ENCODE peak calls at places on chromosomes 1 and 21, in ten cellular contexts. Q is transverse colon, A is A549, G is sigmoid colon, Z is K562, H is tibial nerve, L is suprapubic skin, E is ovary, X is HepG2, I is stomach. V is an unnamed sample.

GRCh38 chr1:46960250-46960649 is 19.0 kb upstream of the CYP4A11 start:
- DNase-seq in Q (no peak), A (no peak), G (no peak), Z (no peak), H (no peak), L (no peak), E (no peak), X (no peak), I (no peak), V (no peak)

GRCh38 chr1:177517556-177517955 is 346.8 kb downstream of the BRINP2 start:
- DNase-seq in Q (no peak), A (no peak), G (no peak), Z (no peak), H (no peak), L (no peak), E (no peak), X (no peak), I (no peak), V (no peak)

GRCh38 chr1:1550591-1551432 is 10.4 kb upstream of the TMEM240 start:
- DNase-seq in Q (no peak), A (peak), G (no peak), Z (no peak), H (no peak), L (no peak), E (no peak), X (peak), I (no peak), V (no peak)

GRCh38 chr1:22674410-22674749 is 21.3 kb downstream of the C1QB start:
- DNase-seq in Q (no peak), A (no peak), G (no peak), Z (no peak), H (no peak), L (no peak), E (no peak), X (no peak), I (no peak), V (no peak)

GRCh38 chr21:33578959-33579542 is 9.4 kb downstream of the DONSON start:
- DNase-seq in Q (no peak), A (no peak), G (no peak), Z (no peak), H (no peak), L (no peak), E (no peak), X (no peak), I (no peak), V (no peak)

GRCh38 chr1:233700338-233700737 is 86.4 kb downstream of the KCNK1 start:
- DNase-seq in Q (no peak), A (no peak), G (no peak), Z (no peak), H (no peak), L (no peak), E (no peak), X (no peak), I (peak), V (peak)

GRCh38 chr1:114496091-114496490 is 14.9 kb downstream of the TRIM33 start:
- DNase-seq in Q (no peak), A (no peak), G (no peak), Z (no peak), H (no peak), L (no peak), E (no peak), X (no peak), I (no peak), V (no peak)

GRCh38 chr1:53122847-53123461 is 19.5 kb downstream of the SLC1A7 start:
- DNase-seq in Q (no peak), A (no peak), G (no peak), Z (no peak), H (no peak), L (no peak), E (no peak), X (no peak), I (no peak), V (no peak)

GRCh38 chr1:65170511-65171142 is 22.6 kb downstream of the AK4 start:
- DNase-seq in Q (peak), A (no peak), G (peak), Z (no peak), H (peak), L (no peak), E (no peak), X (no peak), I (peak), V (no peak)

GRCh38 chr1:213452504-213452903 is 401.5 kb downstream of the RPS6KC1 start:
- DNase-seq in Q (no peak), A (no peak), G (no peak), Z (no peak), H (no peak), L (no peak), E (no peak), X (no peak), I (no peak), V (peak)

GRCh38 chr21:26587621-26588260 is 14.7 kb upstream of the CYYR1 start:
- DNase-seq in Q (no peak), A (peak), G (no peak), Z (no peak), H (no peak), L (no peak), E (no peak), X (no peak), I (no peak), V (no peak)

GRCh38 chr1:31717341-31717740 is 13.5 kb upstream of the COL16A1 start:
- DNase-seq in Q (no peak), A (no peak), G (no peak), Z (no peak), H (no peak), L (no peak), E (no peak), X (no peak), I (no peak), V (no peak)

GRCh38 chr1:237124856-237125462 is 83.0 kb downstream of the RYR2 start:
- DNase-seq in Q (no peak), A (peak), G (no peak), Z (peak), H (no peak), L (no peak), E (no peak), X (peak), I (no peak), V (no peak)

GRCh38 chr1:172497230-172497629 is 35.7 kb upstream of the SUCO start:
- DNase-seq in Q (no peak), A (peak), G (no peak), Z (no peak), H (no peak), L (peak), E (no peak), X (peak), I (no peak), V (no peak)

GRCh38 chr1:59391216-59392179 is 94.6 kb downstream of the FGGY start:
- DNase-seq in Q (no peak), A (no peak), G (no peak), Z (no peak), H (no peak), L (no peak), E (no peak), X (no peak), I (no peak), V (no peak)

GRCh38 chr1:237470712-237471310 is 419.9 kb downstream of the ZP4 start:
- DNase-seq in Q (no peak), A (peak), G (no peak), Z (no peak), H (no peak), L (no peak), E (no peak), X (no peak), I (peak), V (no peak)

GRCh38 chr21:33127154-33127893 is 57.4 kb downstream of the OLIG1 start:
- DNase-seq in Q (peak), A (peak), G (no peak), Z (peak), H (peak), L (peak), E (peak), X (peak), I (peak), V (no peak)

GRCh38 chr1:157993179-157994080 is at the start of gene KIRREL1:
- DNase-seq in Q (peak), A (peak), G (peak), Z (no peak), H (peak), L (peak), E (peak), X (no peak), I (peak), V (no peak)
- TF ChIP-seq POLR2A in Q (no peak), A (peak), G (peak), Z (no peak), H (peak), L (no peak), E (peak), X (no peak), I (no peak), V (no peak)

GRCh38 chr1:186202174-186202843 is 172.7 kb downstream of the TPR start:
- DNase-seq in Q (no peak), A (no peak), G (peak), Z (no peak), H (peak), L (peak), E (peak), X (no peak), I (no peak), V (no peak)
- TF ChIP-seq EP300 in Q (no peak), A (no peak), G (no peak), Z (no peak), H (peak), L (no peak), E (no peak), X (no peak), I (no peak), V (no peak)

GRCh38 chr1:161084205-161084988 is 5.0 kb downstream of the NECTIN4 start:
- DNase-seq in Q (no peak), A (no peak), G (no peak), Z (no peak), H (no peak), L (no peak), E (no peak), X (no peak), I (no peak), V (no peak)

GRCh38 chr1:161085165-161085564 is 4.2 kb downstream of the NECTIN4 start:
- DNase-seq in Q (no peak), A (no peak), G (no peak), Z (no peak), H (no peak), L (no peak), E (no peak), X (no peak), I (no peak), V (no peak)

GRCh38 chr1:161088587-161089110 is 709 bp downstream of the NECTIN4 start:
- DNase-seq in Q (no peak), A (no peak), G (no peak), Z (no peak), H (no peak), L (peak), E (no peak), X (no peak), I (no peak), V (no peak)

GRCh38 chr1:161083743-161084084 is 5.6 kb downstream of the NECTIN4 start:
- DNase-seq in Q (no peak), A (no peak), G (no peak), Z (no peak), H (no peak), L (no peak), E (no peak), X (no peak), I (no peak), V (no peak)

GRCh38 chr1:161086457-161086856 is 2.9 kb downstream of the NECTIN4 start:
- DNase-seq in Q (peak), A (no peak), G (no peak), Z (no peak), H (no peak), L (peak), E (no peak), X (no peak), I (no peak), V (no peak)
- H3K4me3 ChIP-seq in Q (no peak), A (no peak), G (no peak), Z (no peak), H (no peak), L (peak), E (no peak), X (no peak), I (no peak), V (no peak)

GRCh38 chr1:89130716-89131115 is 4.8 kb upstream of the GBP2 start:
- DNase-seq in Q (no peak), A (no peak), G (no peak), Z (no peak), H (no peak), L (no peak), E (no peak), X (no peak), I (no peak), V (no peak)

GRCh38 chr1:89126602-89127001 is 688 bp upstream of the GBP2 start:
- DNase-seq in Q (no peak), A (no peak), G (no peak), Z (no peak), H (no peak), L (no peak), E (no peak), X (no peak), I (no peak), V (no peak)

GRCh38 chr1:89121641-89122040 is 4.3 kb downstream of the GBP2 start:
- DNase-seq in Q (no peak), A (no peak), G (no peak), Z (no peak), H (no peak), L (no peak), E (no peak), X (no peak), I (no peak), V (no peak)

GRCh38 chr1:89126234-89126580 is 293 bp upstream of the GBP2 start:
- DNase-seq in Q (no peak), A (no peak), G (no peak), Z (no peak), H (no peak), L (no peak), E (no peak), X (no peak), I (no peak), V (no peak)

DNA sequence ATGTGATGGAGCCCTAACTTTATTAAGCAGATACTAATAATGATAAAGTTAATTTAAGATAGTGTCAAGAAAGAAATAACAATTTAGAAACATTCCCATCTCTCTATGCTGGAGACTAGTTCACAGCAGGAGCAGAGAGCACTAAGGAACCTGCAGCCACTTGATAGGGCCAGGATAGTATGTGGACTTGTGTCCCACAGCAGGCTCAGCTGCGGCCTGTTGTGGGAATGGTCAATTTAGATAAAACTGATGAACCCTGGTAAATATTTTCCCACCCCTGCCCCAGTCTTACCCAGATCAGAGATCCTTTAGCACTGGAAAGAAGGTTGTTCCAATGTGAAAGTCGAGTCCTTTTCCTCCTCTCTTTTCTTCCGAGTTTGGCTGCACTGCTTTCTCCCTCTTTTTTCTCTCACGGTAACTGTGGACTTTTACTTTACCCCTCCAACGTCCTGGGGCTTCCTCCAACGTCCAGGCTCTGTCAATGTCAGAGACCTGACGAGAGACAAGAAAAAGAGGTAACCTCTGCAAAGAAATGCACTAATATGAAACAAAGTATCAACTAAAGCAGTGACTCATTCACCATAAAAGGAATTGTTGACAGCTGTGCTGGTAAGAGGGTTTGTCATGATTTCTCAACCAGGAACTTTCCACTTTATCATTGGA is at the start of gene GBP2:
- DNase-seq in Q (no peak), A (peak), G (no peak), Z (no peak), H (peak), L (no peak), E (no peak), X (peak), I (no peak), V (no peak)
- TF ChIP-seq POLR2A in Q (peak), A (no peak), G (peak), Z (no peak), H (peak), L (peak), E (peak), X (no peak), I (no peak), V (no peak)

DNA sequence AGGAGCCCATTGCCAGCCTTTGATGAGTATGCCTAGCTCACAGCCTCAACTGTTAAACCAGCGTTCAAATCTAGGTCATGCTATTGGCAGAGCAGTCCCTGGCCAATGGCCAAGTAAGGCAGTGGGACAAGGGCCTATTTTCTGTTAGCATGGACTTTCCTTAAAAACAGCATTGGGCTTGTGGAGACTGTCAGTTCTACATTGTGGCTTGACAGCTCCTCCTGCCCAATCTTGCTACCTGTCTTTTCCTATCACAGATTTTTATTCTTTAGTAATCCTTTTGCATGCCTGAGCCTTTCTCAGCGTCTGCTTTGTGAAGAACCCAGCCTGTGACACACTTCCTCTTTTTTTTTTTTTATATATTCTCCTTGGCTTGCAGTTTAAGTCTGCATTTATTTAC is 56.4 kb downstream of the DIP2A start:
- DNase-seq in Q (peak), A (no peak), G (peak), Z (no peak), H (peak), L (no peak), E (peak), X (no peak), I (peak), V (no peak)
- TF ChIP-seq EP300 in Q (no peak), A (no peak), G (no peak), Z (no peak), H (no peak), L (no peak), E (no peak), X (no peak), I (no peak), V (no peak)

GRCh38 chr1:19812875-19813650 is 2.0 kb downstream of the RNF186 start:
- DNase-seq in Q (peak), A (no peak), G (no peak), Z (no peak), H (no peak), L (no peak), E (no peak), X (no peak), I (no peak), V (no peak)

GRCh38 chr1:19813651-19813960 is 1.5 kb downstream of the RNF186 start:
- DNase-seq in Q (no peak), A (no peak), G (no peak), Z (no peak), H (no peak), L (no peak), E (no peak), X (no peak), I (no peak), V (no peak)

GRCh38 chr1:19815801-19816736 is 986 bp upstream of the RNF186 start:
- DNase-seq in Q (peak), A (no peak), G (no peak), Z (no peak), H (no peak), L (no peak), E (no peak), X (peak), I (peak), V (no peak)

GRCh38 chr1:19814244-19814661 is 830 bp downstream of the RNF186 start:
- DNase-seq in Q (no peak), A (no peak), G (no peak), Z (no peak), H (no peak), L (no peak), E (no peak), X (no peak), I (no peak), V (no peak)

GRCh38 chr1:19814681-19815503 is at the start of gene RNF186:
- DNase-seq in Q (peak), A (no peak), G (no peak), Z (no peak), H (no peak), L (no peak), E (no peak), X (peak), I (peak), V (no peak)
- H3K4me3 ChIP-seq in Q (peak), A (no peak), G (no peak), Z (no peak), H (no peak), L (no peak), E (no peak), X (peak), I (no peak), V (no peak)

GRCh38 chr1:11058595-11059165 is 1.1 kb downstream of the SRM start:
- DNase-seq in Q (peak), A (no peak), G (no peak), Z (no peak), H (no peak), L (no peak), E (no peak), X (no peak), I (peak), V (no peak)
- TF ChIP-seq POLR2A in Q (no peak), A (no peak), G (no peak), Z (no peak), H (no peak), L (no peak), E (no peak), X (no peak), I (no peak), V (no peak)

GRCh38 chr1:147640553-147641165 is 29.7 kb downstream of the ACP6 start:
- DNase-seq in Q (peak), A (peak), G (no peak), Z (peak), H (peak), L (no peak), E (peak), X (peak), I (peak), V (no peak)
- TF ChIP-seq EP300 in Q (no peak), A (no peak), G (no peak), Z (no peak), H (no peak), L (no peak), E (no peak), X (no peak), I (no peak), V (no peak)

V was measured in esophagus muscularis mucosa.